ENCODE peak calls at places on chromosomes 4 and X, in eight cellular contexts. A, U, P, E, N, V, M and J are unnamed samples.

GRCh38 chrX:45697591-45697990 is 496.9 kb upstream of the DIPK2B start:
- DNase-seq in U (peak), P (no peak), M (no peak), N (peak), A (no peak), E (no peak), V (peak), J (no peak)

GRCh38 chr4:15001248-15001824 is 945 bp upstream of the CPEB2 start:
- DNase-seq in N (peak), M (peak), E (peak), V (peak), A (peak), U (peak), P (peak), J (peak)

GRCh38 chrX:1592128-1592862 is 891 bp downstream of the AKAP17A start:
- DNase-seq in E (no peak), M (peak), U (peak), V (peak), N (peak), A (no peak), P (no peak), J (no peak)

GRCh38 chr4:121564840-121565375 is 131.9 kb downstream of the ANXA5 start:
- DNase-seq in A (peak), N (no peak), V (peak), E (no peak), U (peak), M (no peak), P (no peak), J (no peak)

GRCh38 chr4:146637853-146638800 is 566 bp upstream of the POU4F2 start:
- DNase-seq in E (no peak), M (no peak), P (peak), N (no peak), U (no peak), A (no peak), V (no peak), J (no peak)

GRCh38 chr4:144894525-144894924 is 203.5 kb downstream of the ANAPC10 start:
- DNase-seq in M (no peak), A (peak), P (no peak), N (peak), E (no peak), V (peak), U (peak), J (no peak)

GRCh38 chrX:489805-490204 is 103.1 kb upstream of the PPP2R3B start:
- DNase-seq in E (no peak), N (no peak), U (no peak), V (no peak), A (no peak), M (no peak), P (no peak), J (no peak)

GRCh38 chr4:67885727-67886126 is 1.9 kb upstream of the TMPRSS11D start:
- DNase-seq in A (no peak), U (peak), E (no peak), P (no peak), M (no peak), V (peak), N (peak), J (no peak)

GRCh38 chr4:22072240-22072639 is 123.7 kb upstream of the KCNIP4 start:
- DNase-seq in V (no peak), E (no peak), M (no peak), P (no peak), N (no peak), A (no peak), U (no peak), J (no peak)

GRCh38 chrX:53186363-53186762 is 38.6 kb downstream of the KDM5C start:
- DNase-seq in A (no peak), N (peak), E (no peak), P (no peak), V (peak), M (no peak), U (no peak), J (no peak)